ENCODE peak calls at places on chromosomes 3 and 15, in six cellular contexts. One of them, this sample, is unnamed.

GRCh38 chr3:37582117-37582516 is 279.6 kb upstream of the CTDSPL start:
- DNase-seq in aorta: no peak
- DNase-seq in uterus: no peak
- DNase-seq in thoracic aorta: no peak
- DNase-seq in astrocyte: no peak
- DNase-seq in ovary: no peak
- DNase-seq in this sample: no peak

GRCh38 chr3:69724722-69725435 is 14.4 kb upstream of the MITF start:
- DNase-seq in aorta: no peak
- DNase-seq in uterus: no peak
- DNase-seq in thoracic aorta: no peak
- DNase-seq in astrocyte: peak; percentile 26
- DNase-seq in ovary: no peak
- DNase-seq in this sample: no peak

GRCh38 chr3:58565621-58566397 is 11.4 kb downstream of the FAM107A start:
- DNase-seq in aorta: no peak
- DNase-seq in uterus: no peak
- DNase-seq in thoracic aorta: no peak
- DNase-seq in astrocyte: no peak
- DNase-seq in ovary: no peak
- DNase-seq in this sample: no peak

GRCh38 chr15:27235689-27236088 is 264.7 kb downstream of the GABRG3 start:
- DNase-seq in aorta: no peak
- DNase-seq in uterus: no peak
- DNase-seq in thoracic aorta: no peak
- DNase-seq in astrocyte: no peak
- DNase-seq in ovary: no peak
- DNase-seq in this sample: no peak

GRCh38 chr3:63595221-63595620 is 57.3 kb upstream of the SNTN start:
- DNase-seq in aorta: no peak
- DNase-seq in uterus: no peak
- DNase-seq in thoracic aorta: no peak
- DNase-seq in astrocyte: no peak
- DNase-seq in ovary: no peak
- DNase-seq in this sample: no peak

GRCh38 chr3:193168911-193169310 is 72.1 kb upstream of the PLAAT1 start:
- DNase-seq in aorta: no peak
- DNase-seq in uterus: no peak
- DNase-seq in thoracic aorta: no peak
- DNase-seq in astrocyte: no peak
- DNase-seq in ovary: no peak
- DNase-seq in this sample: no peak

GRCh38 chr15:90869601-90870353 is 1.4 kb downstream of the FURIN start:
- DNase-seq in aorta: peak; percentile 88
- DNase-seq in uterus: peak; percentile 41
- DNase-seq in thoracic aorta: peak; percentile 60
- DNase-seq in astrocyte: peak; percentile 92
- DNase-seq in ovary: peak; percentile 42
- DNase-seq in this sample: no peak

GRCh38 chr15:64247535-64247905 is 84.7 kb upstream of the PPIB start:
- DNase-seq in aorta: no peak
- DNase-seq in uterus: no peak
- DNase-seq in thoracic aorta: no peak
- DNase-seq in astrocyte: no peak
- DNase-seq in ovary: no peak
- DNase-seq in this sample: no peak

GRCh38 chr3:168165390-168166269 is 69.9 kb upstream of the GOLIM4 start:
- DNase-seq in aorta: peak; percentile 56
- DNase-seq in uterus: peak; percentile 46
- DNase-seq in thoracic aorta: no peak
- DNase-seq in astrocyte: peak; percentile 45
- DNase-seq in ovary: peak; percentile 30
- DNase-seq in this sample: peak; percentile 64

GRCh38 chr3:171862993-171863521 is 19.9 kb downstream of the TMEM212 start:
- DNase-seq in aorta: no peak
- DNase-seq in uterus: no peak
- DNase-seq in thoracic aorta: no peak
- DNase-seq in astrocyte: peak; percentile 70
- DNase-seq in ovary: no peak
- DNase-seq in this sample: no peak

GRCh38 chr3:5055352-5056004 is 66.6 kb upstream of the ARL8B start:
- DNase-seq in aorta: no peak
- DNase-seq in uterus: no peak
- DNase-seq in thoracic aorta: no peak
- DNase-seq in astrocyte: no peak
- DNase-seq in ovary: no peak
- DNase-seq in this sample: no peak

GRCh38 chr3:42804831-42805821 is 836 bp upstream of the HIGD1A start:
- DNase-seq in aorta: peak; percentile 50
- DNase-seq in uterus: peak; percentile 21
- DNase-seq in thoracic aorta: no peak
- DNase-seq in astrocyte: no peak
- DNase-seq in ovary: peak; percentile 33
- DNase-seq in this sample: no peak

GRCh38 chr3:88985491-88985890 is 121.9 kb upstream of the EPHA3 start:
- DNase-seq in aorta: no peak
- DNase-seq in uterus: no peak
- DNase-seq in thoracic aorta: no peak
- DNase-seq in astrocyte: peak; percentile 70
- DNase-seq in ovary: no peak
- DNase-seq in this sample: no peak

GRCh38 chr15:36911322-36911944 is 188.9 kb downstream of the MEIS2 start:
- DNase-seq in aorta: no peak
- DNase-seq in uterus: no peak
- DNase-seq in thoracic aorta: no peak
- DNase-seq in astrocyte: peak; percentile 74
- DNase-seq in ovary: no peak
- DNase-seq in this sample: peak; percentile 55

GRCh38 chr3:100173931-100174330 is 59.6 kb upstream of the FILIP1L start:
- DNase-seq in aorta: no peak
- DNase-seq in uterus: no peak
- DNase-seq in thoracic aorta: no peak
- DNase-seq in astrocyte: no peak
- DNase-seq in ovary: no peak
- DNase-seq in this sample: no peak

GRCh38 chr3:150495563-150496168 is 50.6 kb downstream of the SERP1 start:
- DNase-seq in aorta: no peak
- DNase-seq in uterus: no peak
- DNase-seq in thoracic aorta: no peak
- DNase-seq in astrocyte: peak; percentile 23
- DNase-seq in ovary: no peak
- DNase-seq in this sample: peak; percentile 32

GRCh38 chr3:167669699-167670098 is 16.0 kb upstream of the WDR49 start:
- DNase-seq in aorta: no peak
- DNase-seq in uterus: no peak
- DNase-seq in thoracic aorta: no peak
- DNase-seq in astrocyte: no peak
- DNase-seq in ovary: no peak
- DNase-seq in this sample: no peak

GRCh38 chr3:184563569-184563925 is 2.0 kb downstream of the EPHB3 start:
- DNase-seq in aorta: peak; percentile 47
- DNase-seq in uterus: no peak
- DNase-seq in thoracic aorta: no peak
- DNase-seq in astrocyte: no peak
- DNase-seq in ovary: no peak
- DNase-seq in this sample: peak; percentile 9

GRCh38 chr15:99707481-99708270 is 25.6 kb downstream of the LYSMD4 start:
- DNase-seq in aorta: no peak
- DNase-seq in uterus: no peak
- DNase-seq in thoracic aorta: no peak
- DNase-seq in astrocyte: peak; percentile 60
- DNase-seq in ovary: no peak
- DNase-seq in this sample: peak; percentile 73

GRCh38 chr3:116000315-116000714 is 377.0 kb downstream of the GAP43 start:
- DNase-seq in aorta: no peak
- DNase-seq in uterus: no peak
- DNase-seq in thoracic aorta: no peak
- DNase-seq in astrocyte: peak; percentile 98
- DNase-seq in ovary: no peak
- DNase-seq in this sample: peak; percentile 97

GRCh38 chr15:40275954-40276353 is 6.9 kb downstream of the ANKRD63 start:
- DNase-seq in aorta: no peak
- DNase-seq in uterus: no peak
- DNase-seq in thoracic aorta: no peak
- DNase-seq in astrocyte: no peak
- DNase-seq in ovary: no peak
- DNase-seq in this sample: no peak

GRCh38 chr3:39937874-39938273 is 128.5 kb downstream of the MYRIP start:
- DNase-seq in aorta: no peak
- DNase-seq in uterus: no peak
- DNase-seq in thoracic aorta: no peak
- DNase-seq in astrocyte: no peak
- DNase-seq in ovary: no peak
- DNase-seq in this sample: no peak

GRCh38 chr3:190182418-190183043 is 61.8 kb upstream of the P3H2 start:
- DNase-seq in aorta: no peak
- DNase-seq in uterus: no peak
- DNase-seq in thoracic aorta: no peak
- DNase-seq in astrocyte: peak; percentile 68
- DNase-seq in ovary: no peak
- DNase-seq in this sample: no peak

GRCh38 chr15:35444557-35445204 is 101.3 kb downstream of the DPH6 start:
- DNase-seq in aorta: no peak
- DNase-seq in uterus: no peak
- DNase-seq in thoracic aorta: no peak
- DNase-seq in astrocyte: peak; percentile 30
- DNase-seq in ovary: no peak
- DNase-seq in this sample: peak; percentile 39

GRCh38 chr3:71641669-71642068 is 58.1 kb upstream of the FOXP1 start:
- DNase-seq in aorta: no peak
- DNase-seq in uterus: no peak
- DNase-seq in thoracic aorta: no peak
- DNase-seq in astrocyte: no peak
- DNase-seq in ovary: no peak
- DNase-seq in this sample: no peak

GRCh38 chr3:125137432-125138033 is 75.0 kb downstream of the SLC12A8 start:
- DNase-seq in aorta: no peak
- DNase-seq in uterus: peak; percentile 34
- DNase-seq in thoracic aorta: no peak
- DNase-seq in astrocyte: peak; percentile 88
- DNase-seq in ovary: no peak
- DNase-seq in this sample: peak; percentile 37

GRCh38 chr3:16073218-16073617 is 101.3 kb upstream of the GALNT15 start:
- DNase-seq in aorta: no peak
- DNase-seq in uterus: no peak
- DNase-seq in thoracic aorta: no peak
- DNase-seq in astrocyte: no peak
- DNase-seq in ovary: no peak
- DNase-seq in this sample: no peak

DNA sequence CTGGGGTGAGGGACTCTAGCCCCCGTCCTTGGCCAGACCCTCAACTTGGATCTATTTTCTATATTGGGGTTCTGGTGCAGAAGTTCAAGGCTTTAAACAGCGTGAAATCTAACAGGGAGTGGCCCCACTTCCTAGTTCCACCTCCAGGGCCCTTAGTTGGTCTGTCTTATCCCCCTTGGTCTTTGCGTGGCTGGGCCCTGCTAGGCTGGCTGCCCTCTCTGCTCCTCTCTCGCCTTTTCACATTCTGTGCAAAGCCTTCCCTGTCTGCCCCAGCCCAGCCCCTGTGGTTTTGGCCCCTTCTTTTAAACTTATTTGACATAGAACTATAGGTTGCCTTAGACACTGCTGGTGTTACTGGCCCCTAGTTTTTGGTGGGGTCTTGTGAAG is 5.6 kb downstream of the PPCDC start:
- DNase-seq in aorta: no peak
- DNase-seq in uterus: no peak
- DNase-seq in thoracic aorta: no peak
- DNase-seq in astrocyte: no peak
- DNase-seq in ovary: no peak
- DNase-seq in this sample: no peak
- H3K4me1 ChIP-seq in aorta: no peaks in the 10 kb centered on the region
- H3K4me1 ChIP-seq in uterus: peaks cover 10% of the 10 kb centered on the region
- H3K4me1 ChIP-seq in thoracic aorta: peaks cover 16% of the 10 kb centered on the region
- H3K4me1 ChIP-seq in astrocyte: peaks cover 11% of the 10 kb centered on the region
- H3K4me1 ChIP-seq in ovary: peaks cover 9% of the 10 kb centered on the region
- H3K4me1 ChIP-seq in this sample: peaks cover 8% of the 10 kb centered on the region

DNA sequence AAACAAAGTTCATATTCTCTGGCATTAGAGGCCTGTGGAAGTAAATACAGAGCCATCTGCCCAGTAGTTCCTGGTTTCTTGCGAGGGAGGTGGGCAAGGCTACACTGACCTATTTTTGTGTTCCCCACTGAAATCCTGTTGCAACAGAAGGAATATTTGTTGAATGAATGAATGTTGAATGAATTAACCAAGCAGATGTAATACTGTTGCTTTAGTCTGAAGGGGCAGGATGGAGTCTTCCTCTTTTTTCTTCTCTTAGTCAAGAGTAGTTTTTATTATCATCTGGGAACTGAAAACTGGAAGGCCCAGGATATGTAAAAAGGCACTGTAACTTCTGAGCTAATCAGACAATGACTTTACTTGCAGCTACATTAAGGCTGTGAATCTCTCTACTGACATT is 17.1 kb downstream of the BLOC1S6 start:
- DNase-seq in aorta: no peak
- DNase-seq in uterus: no peak
- DNase-seq in thoracic aorta: no peak
- DNase-seq in astrocyte: no peak
- DNase-seq in ovary: no peak
- DNase-seq in this sample: no peak
- H3K27ac ChIP-seq in aorta: no peak overlapping the region
- H3K27ac ChIP-seq in uterus: no peak overlapping the region
- H3K27ac ChIP-seq in thoracic aorta: no peak overlapping the region
- H3K27ac ChIP-seq in astrocyte: no peak overlapping the region
- H3K27ac ChIP-seq in ovary: no peak overlapping the region
- H3K27ac ChIP-seq in this sample: no peak overlapping the region

GRCh38 chr15:68900032-68900431 is 30.3 kb upstream of the SPESP1 start:
- DNase-seq in aorta: no peak
- DNase-seq in uterus: no peak
- DNase-seq in thoracic aorta: no peak
- DNase-seq in astrocyte: no peak
- DNase-seq in ovary: no peak
- DNase-seq in this sample: no peak

GRCh38 chr15:68894208-68894607 is 36.1 kb upstream of the SPESP1 start:
- DNase-seq in aorta: no peak
- DNase-seq in uterus: no peak
- DNase-seq in thoracic aorta: no peak
- DNase-seq in astrocyte: no peak
- DNase-seq in ovary: no peak
- DNase-seq in this sample: no peak

GRCh38 chr15:68896178-68896577 is 34.1 kb upstream of the SPESP1 start:
- DNase-seq in aorta: no peak
- DNase-seq in uterus: no peak
- DNase-seq in thoracic aorta: no peak
- DNase-seq in astrocyte: no peak
- DNase-seq in ovary: no peak
- DNase-seq in this sample: no peak
- H3K27me3 ChIP-seq in aorta: peaks cover 2% of the 10 kb centered on the region
- H3K27me3 ChIP-seq in uterus: no peaks in the 10 kb centered on the region
- H3K27me3 ChIP-seq in thoracic aorta: no peaks in the 10 kb centered on the region
- H3K27me3 ChIP-seq in astrocyte: peaks cover 16% of the 10 kb centered on the region
- H3K27me3 ChIP-seq in ovary: no peaks in the 10 kb centered on the region
- H3K27me3 ChIP-seq in this sample: peaks cover 29% of the 10 kb centered on the region

DNA sequence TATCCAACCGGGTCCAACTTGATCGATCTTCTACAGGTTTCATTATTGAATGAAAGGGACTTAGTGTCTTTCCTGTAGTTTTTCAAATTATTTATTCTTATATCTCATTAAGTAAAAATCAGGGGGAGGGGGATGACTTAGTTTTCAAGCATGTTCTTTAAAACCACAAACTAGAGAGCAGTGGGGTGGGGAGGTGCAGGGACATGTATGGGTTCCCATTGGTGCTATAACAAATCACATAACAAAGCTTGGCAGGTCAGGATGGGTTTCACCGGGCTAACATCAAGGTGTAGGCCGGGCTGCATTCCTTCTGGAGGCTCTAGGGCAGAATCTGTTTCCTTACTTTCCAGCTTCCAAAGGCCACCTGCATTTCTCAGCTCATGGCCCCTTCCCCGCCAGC is 32.7 kb downstream of the CCNL1 start:
- DNase-seq in aorta: no peak
- DNase-seq in uterus: no peak
- DNase-seq in thoracic aorta: no peak
- DNase-seq in astrocyte: peak; percentile 54
- DNase-seq in ovary: no peak
- DNase-seq in this sample: peak; percentile 94
- H3K4me1 ChIP-seq in aorta: peaks cover under 1% of the 10 kb centered on the region
- H3K4me1 ChIP-seq in uterus: peaks cover 8% of the 10 kb centered on the region
- H3K4me1 ChIP-seq in thoracic aorta: peaks cover 7% of the 10 kb centered on the region
- H3K4me1 ChIP-seq in astrocyte: peaks cover 67% of the 10 kb centered on the region
- H3K4me1 ChIP-seq in ovary: peaks cover 6% of the 10 kb centered on the region
- H3K4me1 ChIP-seq in this sample: peaks cover 93% of the 10 kb centered on the region

This sample was measured in foreskin keratinocyte.